ENCODE peak calls at places on chromosomes 6 and 20, in five cellular contexts. One of them, this sample, is unnamed. For H3K9me3 and H3K4me1, the result is how much of the 10 kb centered on the place peaks cover.

GRCh38 chr6:4032475-4032874 is 46.5 kb downstream of the FAM217A start:
- DNase-seq in ovary: no peak
- DNase-seq in A549: no peak
- DNase-seq in tibial nerve: no peak
- DNase-seq in esophagus muscularis mucosa: no peak
- DNase-seq in this sample: no peak

GRCh38 chr20:3735768-3736167 is 3.3 kb downstream of the HSPA12B start:
- DNase-seq in ovary: no peak
- DNase-seq in A549: no peak
- DNase-seq in tibial nerve: no peak
- DNase-seq in esophagus muscularis mucosa: no peak
- DNase-seq in this sample: no peak

GRCh38 chr6:168440520-168441433 is at the start of gene SMOC2:
- DNase-seq in ovary: peak
- DNase-seq in A549: no peak
- DNase-seq in tibial nerve: peak
- DNase-seq in esophagus muscularis mucosa: no peak
- DNase-seq in this sample: no peak

GRCh38 chr20:59032023-59032712 is at the start of gene ATP5F1E:
- DNase-seq in ovary: peak
- DNase-seq in A549: peak
- DNase-seq in tibial nerve: peak
- DNase-seq in esophagus muscularis mucosa: peak
- DNase-seq in this sample: peak

GRCh38 chr6:160667854-160668481 is 3.9 kb upstream of the LPA start:
- DNase-seq in ovary: no peak
- DNase-seq in A549: peak
- DNase-seq in tibial nerve: no peak
- DNase-seq in esophagus muscularis mucosa: peak
- DNase-seq in this sample: peak

GRCh38 chr6:108118359-108118724 is 43.8 kb upstream of the OSTM1 start:
- DNase-seq in ovary: no peak
- DNase-seq in A549: no peak
- DNase-seq in tibial nerve: no peak
- DNase-seq in esophagus muscularis mucosa: peak
- DNase-seq in this sample: no peak

GRCh38 chr6:163626073-163626867 is 211.8 kb downstream of the QKI start:
- DNase-seq in ovary: no peak
- DNase-seq in A549: no peak
- DNase-seq in tibial nerve: no peak
- DNase-seq in esophagus muscularis mucosa: no peak
- DNase-seq in this sample: no peak

GRCh38 chr6:148800535-148800934 is 53.7 kb downstream of the UST start:
- DNase-seq in ovary: no peak
- DNase-seq in A549: no peak
- DNase-seq in tibial nerve: no peak
- DNase-seq in esophagus muscularis mucosa: no peak
- DNase-seq in this sample: no peak

GRCh38 chr6:69868961-69869360 is 2.6 kb downstream of the COL19A1 start:
- DNase-seq in ovary: no peak
- DNase-seq in A549: no peak
- DNase-seq in tibial nerve: no peak
- DNase-seq in esophagus muscularis mucosa: no peak
- DNase-seq in this sample: no peak

GRCh38 chr6:56868687-56869086 is 86.2 kb upstream of the BEND6 start:
- DNase-seq in ovary: no peak
- DNase-seq in A549: no peak
- DNase-seq in tibial nerve: no peak
- DNase-seq in esophagus muscularis mucosa: no peak
- DNase-seq in this sample: no peak

GRCh38 chr6:126176266-126176665 is 163.6 kb upstream of the CENPW start:
- DNase-seq in ovary: no peak
- DNase-seq in A549: no peak
- DNase-seq in tibial nerve: no peak
- DNase-seq in esophagus muscularis mucosa: no peak
- DNase-seq in this sample: no peak

GRCh38 chr6:100175814-100176275 is 181.8 kb upstream of the MCHR2 start:
- DNase-seq in ovary: no peak
- DNase-seq in A549: no peak
- DNase-seq in tibial nerve: peak
- DNase-seq in esophagus muscularis mucosa: no peak
- DNase-seq in this sample: no peak

GRCh38 chr20:35598476-35598875 is 17.2 kb upstream of the SPAG4 start:
- DNase-seq in ovary: no peak
- DNase-seq in A549: no peak
- DNase-seq in tibial nerve: no peak
- DNase-seq in esophagus muscularis mucosa: no peak
- DNase-seq in this sample: no peak

GRCh38 chr20:13384132-13384531 is 163.1 kb downstream of the ISM1 start:
- DNase-seq in ovary: no peak
- DNase-seq in A549: no peak
- DNase-seq in tibial nerve: no peak
- DNase-seq in esophagus muscularis mucosa: no peak
- DNase-seq in this sample: no peak

GRCh38 chr6:160960839-160961238 is 30.7 kb upstream of the MAP3K4 start:
- DNase-seq in ovary: no peak
- DNase-seq in A549: no peak
- DNase-seq in tibial nerve: no peak
- DNase-seq in esophagus muscularis mucosa: no peak
- DNase-seq in this sample: no peak

GRCh38 chr6:141103246-141103645 is 1029.5 kb upstream of the GJE1 start:
- DNase-seq in ovary: no peak
- DNase-seq in A549: no peak
- DNase-seq in tibial nerve: no peak
- DNase-seq in esophagus muscularis mucosa: no peak
- DNase-seq in this sample: no peak

GRCh38 chr20:18851556-18852098 is 38.0 kb downstream of the SCP2D1 start:
- DNase-seq in ovary: no peak
- DNase-seq in A549: no peak
- DNase-seq in tibial nerve: no peak
- DNase-seq in esophagus muscularis mucosa: peak
- DNase-seq in this sample: no peak

GRCh38 chr6:112360498-112360897 is 13.4 kb downstream of the RFPL4B start:
- DNase-seq in ovary: no peak
- DNase-seq in A549: no peak
- DNase-seq in tibial nerve: no peak
- DNase-seq in esophagus muscularis mucosa: peak
- DNase-seq in this sample: no peak

GRCh38 chr6:156617376-156617775 is 159.8 kb upstream of the ARID1B start:
- DNase-seq in ovary: no peak
- DNase-seq in A549: no peak
- DNase-seq in tibial nerve: no peak
- DNase-seq in esophagus muscularis mucosa: no peak
- DNase-seq in this sample: peak

GRCh38 chr6:75081920-75082319 is 123.9 kb downstream of the COL12A1 start:
- DNase-seq in ovary: no peak
- DNase-seq in A549: no peak
- DNase-seq in tibial nerve: no peak
- DNase-seq in esophagus muscularis mucosa: no peak
- DNase-seq in this sample: no peak

GRCh38 chr6:56742122-56742791 is 99.6 kb upstream of the DST start:
- DNase-seq in ovary: no peak
- DNase-seq in A549: no peak
- DNase-seq in tibial nerve: no peak
- DNase-seq in esophagus muscularis mucosa: no peak
- DNase-seq in this sample: no peak

GRCh38 chr6:4564746-4565145 is 211.5 kb upstream of the CDYL start:
- DNase-seq in ovary: no peak
- DNase-seq in A549: no peak
- DNase-seq in tibial nerve: no peak
- DNase-seq in esophagus muscularis mucosa: no peak
- DNase-seq in this sample: no peak

GRCh38 chr6:29757282-29757681 is 34.0 kb downstream of the HLA-F start:
- DNase-seq in ovary: no peak
- DNase-seq in A549: no peak
- DNase-seq in tibial nerve: no peak
- DNase-seq in esophagus muscularis mucosa: no peak
- DNase-seq in this sample: no peak

GRCh38 chr6:13331516-13332348 is 3.4 kb upstream of the TBC1D7 start:
- DNase-seq in ovary: no peak
- DNase-seq in A549: no peak
- DNase-seq in tibial nerve: no peak
- DNase-seq in esophagus muscularis mucosa: no peak
- DNase-seq in this sample: no peak

GRCh38 chr20:5864873-5865582 is 85.3 kb downstream of the TRMT6 start:
- DNase-seq in ovary: peak
- DNase-seq in A549: no peak
- DNase-seq in tibial nerve: no peak
- DNase-seq in esophagus muscularis mucosa: no peak
- DNase-seq in this sample: no peak

GRCh38 chr6:140774080-140774505 is 1358.6 kb upstream of the GJE1 start:
- DNase-seq in ovary: no peak
- DNase-seq in A549: no peak
- DNase-seq in tibial nerve: no peak
- DNase-seq in esophagus muscularis mucosa: no peak
- DNase-seq in this sample: no peak

GRCh38 chr6:109446072-109446471 is 5.5 kb downstream of the SMPD2 start:
- DNase-seq in ovary: no peak
- DNase-seq in A549: no peak
- DNase-seq in tibial nerve: no peak
- DNase-seq in esophagus muscularis mucosa: no peak
- DNase-seq in this sample: peak

GRCh38 chr20:5719861-5720401 is 30.3 kb upstream of the SHLD1 start:
- DNase-seq in ovary: no peak
- DNase-seq in A549: no peak
- DNase-seq in tibial nerve: no peak
- DNase-seq in esophagus muscularis mucosa: no peak
- DNase-seq in this sample: no peak

GRCh38 chr6:167974644-167975344 is 22.7 kb upstream of the KIF25 start:
- DNase-seq in ovary: no peak
- DNase-seq in A549: no peak
- DNase-seq in tibial nerve: no peak
- DNase-seq in esophagus muscularis mucosa: no peak
- DNase-seq in this sample: no peak

GRCh38 chr20:44596010-44596409 is 13.6 kb downstream of the PKIG start:
- DNase-seq in ovary: no peak
- DNase-seq in A549: peak
- DNase-seq in tibial nerve: no peak
- DNase-seq in esophagus muscularis mucosa: no peak
- DNase-seq in this sample: no peak

GRCh38 chr6:82144852-82145332 is 102.7 kb downstream of the IBTK start:
- DNase-seq in ovary: peak
- DNase-seq in A549: peak
- DNase-seq in tibial nerve: peak
- DNase-seq in esophagus muscularis mucosa: no peak
- DNase-seq in this sample: peak

GRCh38 chr6:99282479-99283062 is 66.9 kb downstream of the FAXC start:
- DNase-seq in ovary: no peak
- DNase-seq in A549: no peak
- DNase-seq in tibial nerve: no peak
- DNase-seq in esophagus muscularis mucosa: no peak
- DNase-seq in this sample: no peak

GRCh38 chr6:48893048-48893447 is 570.0 kb downstream of the MMUT start:
- DNase-seq in ovary: no peak
- DNase-seq in A549: no peak
- DNase-seq in tibial nerve: no peak
- DNase-seq in esophagus muscularis mucosa: no peak
- DNase-seq in this sample: no peak

DNA sequence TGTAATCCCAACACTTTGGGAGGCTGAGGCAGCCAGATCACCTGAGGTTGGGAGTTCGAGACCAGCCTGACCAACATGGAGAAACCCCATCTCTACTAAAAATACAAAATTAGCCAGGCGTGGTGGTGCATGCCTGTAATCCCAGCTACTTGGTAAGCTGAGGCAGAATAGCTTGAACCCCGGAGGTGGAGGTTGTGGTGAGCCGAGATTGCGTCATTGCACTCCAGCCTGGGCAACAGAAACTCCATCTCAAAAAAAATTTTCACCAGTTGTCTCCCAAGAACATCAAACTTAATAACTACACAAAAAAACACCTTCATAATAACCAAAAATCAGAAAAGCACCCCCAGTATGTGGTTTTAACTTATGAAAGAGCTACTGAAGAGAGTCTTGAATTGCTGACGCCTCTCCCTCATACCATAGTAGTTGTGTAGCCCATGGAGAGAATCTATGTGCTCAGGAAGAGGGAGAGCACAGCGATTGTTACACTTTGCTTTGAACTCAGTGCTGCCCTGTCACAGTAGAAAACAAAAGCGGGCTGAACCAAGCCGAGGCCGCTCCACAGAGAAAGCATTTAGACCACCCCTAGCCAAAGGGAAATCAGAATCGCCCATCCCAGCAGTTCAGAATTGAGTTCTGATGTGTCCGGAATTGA is 42.0 kb upstream of the GMPR start:
- DNase-seq in ovary: no peak
- DNase-seq in A549: no peak
- DNase-seq in tibial nerve: no peak
- DNase-seq in esophagus muscularis mucosa: no peak
- DNase-seq in this sample: no peak
- H3K9me3 ChIP-seq in ovary: under half
- H3K9me3 ChIP-seq in A549: under half
- H3K9me3 ChIP-seq in tibial nerve: under half
- H3K9me3 ChIP-seq in esophagus muscularis mucosa: under half
- H3K9me3 ChIP-seq in this sample: under half

DNA sequence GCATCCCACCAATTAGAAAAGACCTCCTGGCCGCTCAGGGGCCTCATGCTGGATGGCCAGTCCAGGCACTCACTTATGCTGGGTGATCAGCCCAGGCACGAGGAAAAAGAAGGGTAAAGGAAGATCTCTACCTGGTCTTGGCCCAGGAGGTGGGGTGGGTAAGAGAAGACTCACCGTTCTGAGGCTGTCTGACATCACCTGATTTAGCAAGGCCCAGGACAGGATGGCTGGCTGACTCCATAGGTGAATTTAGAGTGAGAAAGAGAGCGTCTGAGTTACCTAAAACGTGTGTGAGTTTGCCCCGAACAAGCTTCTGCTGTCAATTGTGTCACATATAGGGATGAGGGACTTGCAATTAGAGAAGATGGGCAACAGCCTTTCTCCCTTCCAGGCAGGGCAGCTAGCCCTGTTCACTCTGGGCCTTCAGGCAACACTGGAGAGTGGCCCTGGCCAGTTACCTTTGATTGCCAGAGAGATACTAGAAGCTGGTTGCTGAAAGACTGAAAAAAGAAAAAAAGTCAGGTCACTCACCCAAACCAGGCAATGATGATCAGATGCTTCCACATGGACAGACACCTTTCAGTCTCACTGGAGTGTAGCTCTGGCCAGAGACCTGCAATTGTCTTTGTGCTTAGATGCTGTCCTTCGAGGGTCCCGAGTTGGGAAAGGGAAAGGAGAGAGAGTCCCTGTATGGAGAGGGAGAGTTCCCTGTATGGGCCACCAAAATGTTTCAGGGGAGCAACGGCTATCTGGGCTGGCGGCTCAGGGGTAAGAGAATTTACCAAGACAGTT is 35.7 kb upstream of the IER3 start:
- DNase-seq in ovary: peak
- DNase-seq in A549: no peak
- DNase-seq in tibial nerve: no peak
- DNase-seq in esophagus muscularis mucosa: no peak
- DNase-seq in this sample: no peak
- H3K4me1 ChIP-seq in ovary: under half
- H3K4me1 ChIP-seq in A549: half or more
- H3K4me1 ChIP-seq in tibial nerve: under half
- H3K4me1 ChIP-seq in esophagus muscularis mucosa: under half
- H3K4me1 ChIP-seq in this sample: half or more

GRCh38 chr20:10902836-10903410 is 229.1 kb upstream of the JAG1 start:
- DNase-seq in ovary: no peak
- DNase-seq in A549: no peak
- DNase-seq in tibial nerve: no peak
- DNase-seq in esophagus muscularis mucosa: no peak
- DNase-seq in this sample: no peak
- TF ChIP-seq EP300 in ovary: no peak
- TF ChIP-seq EP300 in A549: no peak
- TF ChIP-seq EP300 in tibial nerve: no peak
- TF ChIP-seq EP300 in esophagus muscularis mucosa: no peak
- TF ChIP-seq EP300 in this sample: no peak

GRCh38 chr6:27400877-27401642 is 12.5 kb downstream of the ZNF391 start:
- DNase-seq in ovary: no peak
- DNase-seq in A549: no peak
- DNase-seq in tibial nerve: no peak
- DNase-seq in esophagus muscularis mucosa: no peak
- DNase-seq in this sample: no peak
- H3K9me3 ChIP-seq in ovary: under half
- H3K9me3 ChIP-seq in A549: under half
- H3K9me3 ChIP-seq in tibial nerve: under half
- H3K9me3 ChIP-seq in esophagus muscularis mucosa: under half
- H3K9me3 ChIP-seq in this sample: under half